ENCODE peak calls at places on chromosomes 3 and 15, in seven cellular contexts. E is choroid plexus epithelial cell; S is naive thymus-derived CD8-positive, alpha-beta T cell; W is T-cell; O is EH; Z is activated CD8-positive, alpha-beta memory T cell treated with anti-CD3 and anti-CD28 coated beads, Interleukin-2, amount 10 ng/mL, durations not matched to agents 7 days and 5 days; L is neural crest cell. N is an unnamed sample.

GRCh38 chr3:67648701-67649100 is 5.7 kb downstream of the SUCLG2 start:
- DNase-seq in E (peak; percentile 63), S (no peak), W (no peak), O (peak; percentile 19), Z (no peak), L (no peak), N (no peak)

GRCh38 chr15:76177491-76178040 is 117.8 kb downstream of the TMEM266 start:
- DNase-seq in E (no peak), S (no peak), W (no peak), O (peak; percentile 88), Z (no peak), L (no peak), N (no peak)

GRCh38 chr3:101379695-101380376 is 59.5 kb upstream of the IMPG2 start:
- DNase-seq in E (no peak), S (no peak), W (no peak), O (peak; percentile 6), Z (no peak), L (no peak), N (no peak)

GRCh38 chr3:111073186-111073585 is 1.6 kb downstream of the NECTIN3 start:
- DNase-seq in E (peak; percentile 56), S (no peak), W (no peak), O (peak; percentile 64), Z (no peak), L (no peak), N (no peak)

GRCh38 chr3:172057059-172057458 is 17.7 kb downstream of the FNDC3B start:
- DNase-seq in E (no peak), S (no peak), W (no peak), O (no peak), Z (no peak), L (no peak), N (no peak)

GRCh38 chr3:110138966-110139555 is 801.7 kb upstream of the DPPA4 start:
- DNase-seq in E (no peak), S (no peak), W (no peak), O (no peak), Z (no peak), L (no peak), N (no peak)

GRCh38 chr15:101100593-101101442 is 151.0 kb downstream of the CHSY1 start:
- DNase-seq in E (no peak), S (no peak), W (no peak), O (no peak), Z (no peak), L (no peak), N (no peak)

GRCh38 chr3:194205675-194206133 is 69.8 kb downstream of the HES1 start:
- DNase-seq in E (peak; percentile 57), S (no peak), W (peak; percentile 2), O (no peak), Z (no peak), L (peak; percentile 36), N (no peak)

GRCh38 chr3:178022599-178022998 is 513.6 kb upstream of the KCNMB2 start:
- DNase-seq in E (peak; percentile 18), S (no peak), W (no peak), O (peak; percentile 11), Z (no peak), L (no peak), N (no peak)

GRCh38 chr3:139455855-139456254 is 20.5 kb downstream of the RBP2 start:
- DNase-seq in E (peak; percentile 9), S (no peak), W (no peak), O (no peak), Z (no peak), L (no peak), N (no peak)

GRCh38 chr3:51568978-51569377 is 30.5 kb downstream of the RAD54L2 start:
- DNase-seq in E (no peak), S (no peak), W (no peak), O (no peak), Z (no peak), L (no peak), N (no peak)

GRCh38 chr15:47988564-47988963 is 132.2 kb upstream of the SLC24A5 start:
- DNase-seq in E (no peak), S (no peak), W (no peak), O (no peak), Z (no peak), L (no peak), N (no peak)

GRCh38 chr3:25789209-25789595 is 688 bp upstream of the OXSM start:
- DNase-seq in E (no peak), S (no peak), W (no peak), O (no peak), Z (no peak), L (no peak), N (no peak)

GRCh38 chr3:172766241-172766640 is 15.7 kb downstream of the ECT2 start:
- DNase-seq in E (no peak), S (no peak), W (no peak), O (no peak), Z (no peak), L (no peak), N (no peak)

GRCh38 chr3:182626484-182627467 is 166.5 kb upstream of the ATP11B start:
- DNase-seq in E (no peak), S (no peak), W (no peak), O (no peak), Z (no peak), L (no peak), N (no peak)

GRCh38 chr15:57321485-57321884 is 54.8 kb upstream of the CGNL1 start:
- DNase-seq in E (no peak), S (no peak), W (no peak), O (no peak), Z (no peak), L (no peak), N (no peak)

GRCh38 chr3:98877132-98877531 is 24.4 kb downstream of the DCBLD2 start:
- DNase-seq in E (no peak), S (no peak), W (no peak), O (no peak), Z (no peak), L (no peak), N (no peak)

GRCh38 chr15:91752081-91752810 is 101.3 kb upstream of the SLCO3A1 start:
- DNase-seq in E (no peak), S (no peak), W (no peak), O (no peak), Z (no peak), L (no peak), N (no peak)

GRCh38 chr3:30516238-30516637 is 90.2 kb upstream of the TGFBR2 start:
- DNase-seq in E (no peak), S (no peak), W (no peak), O (peak; percentile 34), Z (no peak), L (no peak), N (no peak)

GRCh38 chr3:38028621-38029361 is 651 bp downstream of the PLCD1 start:
- DNase-seq in E (no peak), S (no peak), W (no peak), O (peak; percentile 13), Z (no peak), L (peak; percentile 30), N (peak; percentile 39)

GRCh38 chr3:70726966-70727365 is 414.5 kb upstream of the MDFIC2 start:
- DNase-seq in E (peak; percentile 49), S (no peak), W (no peak), O (peak; percentile 72), Z (no peak), L (no peak), N (no peak)

GRCh38 chr3:5389057-5389456 is 201.6 kb downstream of the EDEM1 start:
- DNase-seq in E (no peak), S (no peak), W (no peak), O (no peak), Z (no peak), L (no peak), N (peak; percentile 9)

GRCh38 chr15:40054746-40055575 is 16.0 kb upstream of the SRP14 start:
- DNase-seq in E (peak; percentile 54), S (no peak), W (no peak), O (peak; percentile 50), Z (peak; percentile 70), L (no peak), N (no peak)

GRCh38 chr3:72722930-72723726 is 125.1 kb downstream of the SHQ1 start:
- DNase-seq in E (peak; percentile 77), S (no peak), W (no peak), O (peak; percentile 85), Z (no peak), L (no peak), N (no peak)

GRCh38 chr3:137759505-137759904 is 4.6 kb upstream of the SOX14 start:
- DNase-seq in E (no peak), S (no peak), W (no peak), O (no peak), Z (no peak), L (no peak), N (no peak)

N was measured in 8988T.